ENCODE peak calls at places on chromosomes 4 and X, in ten cellular contexts. Y, K, Z, M, I, L, X, B, S and U are unnamed samples.

GRCh38 chrX:134171661-134172587 is 65.1 kb upstream of the CCDC160 start:
- DNase-seq in B (no peak), I (peak; percentile 46), Z (peak; percentile 15), X (no peak), M (no peak), K (peak; percentile 7), L (no peak), S (peak; percentile 74), Y (no peak), U (peak; percentile 44)

GRCh38 chrX:140505421-140506337 is 810 bp upstream of the SOX3 start:
- DNase-seq in L (no peak), X (no peak), Y (no peak), B (no peak), I (no peak), K (no peak), M (no peak), Z (no peak), S (no peak), U (no peak)

GRCh38 chr4:140302151-140302859 is 71.1 kb upstream of the SCOC start:
- DNase-seq in B (peak; percentile 69), L (no peak), M (no peak), K (no peak), Z (no peak), I (no peak), S (no peak), X (no peak), Y (no peak), U (no peak)

GRCh38 chr4:137755033-137755471 is 222.8 kb upstream of the PCDH18 start:
- DNase-seq in K (no peak), I (no peak), Y (no peak), S (no peak), Z (no peak), L (peak; percentile 28), B (no peak), X (no peak), M (peak; percentile 83), U (no peak)

GRCh38 chrX:11881485-11882170 is 123.6 kb downstream of the MSL3 start:
- DNase-seq in L (no peak), I (no peak), X (peak; percentile 24), K (no peak), M (no peak), B (no peak), Z (no peak), S (no peak), Y (no peak), U (no peak)

GRCh38 chr4:5753766-5754528 is 42.9 kb downstream of the EVC start:
- DNase-seq in M (peak; percentile 94), L (peak; percentile 55), S (peak; percentile 94), Y (no peak), Z (no peak), K (no peak), B (peak; percentile 26), X (peak; percentile 82), I (no peak), U (no peak)

GRCh38 chr4:111678466-111678865 is 466.8 kb upstream of the FAM241A start:
- DNase-seq in L (peak; percentile 85), M (peak; percentile 83), Z (no peak), K (no peak), X (peak; percentile 20), B (no peak), Y (no peak), S (no peak), I (no peak), U (no peak)

GRCh38 chr4:65367306-65367705 is 303.0 kb downstream of the EPHA5 start:
- DNase-seq in L (no peak), S (no peak), X (no peak), M (peak; percentile 1), I (no peak), Y (no peak), B (no peak), Z (no peak), K (no peak), U (no peak)

GRCh38 chrX:13078739-13079444 is 34.5 kb upstream of the FAM9C start:
- DNase-seq in B (no peak), Z (peak; percentile 26), I (no peak), Y (peak; percentile 69), S (no peak), X (no peak), K (no peak), L (peak; percentile 75), M (peak; percentile 70), U (peak; percentile 35)

GRCh38 chr4:186725422-186726149 is 1.9 kb upstream of the FAT1 start:
- DNase-seq in S (peak; percentile 89), Z (peak; percentile 65), B (peak; percentile 74), M (peak; percentile 83), I (peak; percentile 76), X (peak; percentile 74), K (no peak), L (peak; percentile 64), Y (peak; percentile 70), U (peak; percentile 85)